ENCODE peak calls at places on chromosomes 13 and 19, in eight cellular contexts. S is cardiac muscle cell, B is PC-9, I is stomach, J is fibroblast of lung, U is GM23338, D is IMR-90, Q is left ventricle myocardium inferior. C is an unnamed sample. For H3K4me1, the result is how much of the 10 kb centered on the place peaks cover.

GRCh38 chr19:12995596-12996541 is 594 bp downstream of the NFIX start:
- DNase-seq in Q (no peak), I (no peak), J (no peak), U (no peak), D (peak), S (peak), B (no peak), C (peak)

GRCh38 chr19:6062274-6062673 is 48.0 kb downstream of the RFX2 start:
- DNase-seq in Q (no peak), U (no peak), I (peak), B (no peak), D (no peak), S (peak), J (peak), C (peak)

GRCh38 chr19:49861127-49861526 is 6.2 kb downstream of the PNKP start:
- DNase-seq in I (peak), Q (no peak), U (peak), S (peak), D (no peak), B (no peak), J (no peak), C (peak)

GRCh38 chr19:4861147-4861546 is 6.3 kb downstream of the PLIN3 start:
- DNase-seq in J (no peak), U (no peak), B (peak), S (no peak), Q (no peak), I (peak), D (no peak), C (no peak)

GRCh38 chr13:31204592-31204991 is 4.8 kb downstream of the B3GLCT start:
- DNase-seq in J (peak), Q (no peak), B (peak), S (peak), I (no peak), U (no peak), D (peak), C (no peak)

GRCh38 chr19:43748205-43748594 is 6.6 kb downstream of the SMG9 start:
- DNase-seq in U (no peak), I (no peak), S (no peak), B (no peak), Q (no peak), J (no peak), D (no peak), C (no peak)

GRCh38 chr13:29756506-29756905 is 93.9 kb downstream of the UBL3 start:
- DNase-seq in I (no peak), S (peak), D (peak), J (peak), U (no peak), Q (no peak), B (no peak), C (no peak)

GRCh38 chr13:27830010-27830409 is 37.7 kb downstream of the GSX1 start:
- DNase-seq in U (peak), B (no peak), J (peak), S (peak), D (no peak), Q (peak), I (peak), C (peak)

GRCh38 chr13:42393573-42394360 is 121.8 kb downstream of the AKAP11 start:
- DNase-seq in I (no peak), S (no peak), U (no peak), Q (no peak), D (no peak), B (no peak), J (no peak), C (no peak)

GRCh38 chr13:77067519-77067918 is 40.6 kb upstream of the FBXL3 start:
- DNase-seq in D (no peak), I (no peak), B (no peak), S (no peak), J (no peak), U (no peak), Q (no peak), C (no peak)

GRCh38 chr13:67841071-67841470 is 610.9 kb upstream of the PCDH9 start:
- DNase-seq in S (no peak), U (peak), Q (no peak), I (no peak), J (no peak), B (no peak), D (no peak), C (no peak)

GRCh38 chr13:112065521-112065866 is 1.5 kb upstream of the SOX1 start:
- DNase-seq in B (no peak), J (no peak), U (no peak), S (no peak), I (no peak), D (no peak), Q (no peak), C (no peak)

GRCh38 chr19:42697884-42698283 is 42.4 kb downstream of the PSG3 start:
- DNase-seq in I (no peak), U (no peak), Q (no peak), D (no peak), B (no peak), J (no peak), S (no peak), C (no peak)

GRCh38 chr13:43543331-43543730 is 243.4 kb downstream of the ENOX1 start:
- DNase-seq in B (no peak), J (peak), D (peak), S (no peak), Q (no peak), I (no peak), U (no peak), C (no peak)

GRCh38 chr13:111564657-111565056 is 244.2 kb downstream of the TEX29 start:
- DNase-seq in J (no peak), B (no peak), D (no peak), I (no peak), S (no peak), U (no peak), Q (no peak), C (no peak)

GRCh38 chr19:56111601-56112312 is 9.3 kb downstream of the ZNF787 start:
- DNase-seq in Q (peak), U (peak), B (peak), I (peak), S (no peak), J (no peak), D (no peak), C (peak)

GRCh38 chr19:10290876-10291553 is 1.3 kb downstream of the ICAM5 start:
- DNase-seq in B (no peak), I (peak), D (peak), S (peak), Q (peak), J (no peak), U (peak), C (peak)

GRCh38 chr19:49567722-49568454 is 12.5 kb downstream of the NOSIP start:
- DNase-seq in U (no peak), D (no peak), S (peak), Q (no peak), B (peak), J (no peak), I (no peak), C (peak)

GRCh38 chr19:38388310-38389100 is at the start of gene SPRED3:
- DNase-seq in Q (no peak), B (no peak), D (peak), J (peak), I (peak), S (peak), U (peak), C (peak)

GRCh38 chr13:44816701-44817684 is 172.3 kb downstream of the NUFIP1 start:
- DNase-seq in S (peak), J (peak), I (no peak), U (no peak), D (peak), Q (no peak), B (peak), C (no peak)

GRCh38 chr19:32626969-32627368 is 46.0 kb downstream of the PDCD5 start:
- DNase-seq in D (no peak), U (no peak), I (no peak), J (no peak), S (no peak), B (no peak), Q (no peak), C (no peak)

GRCh38 chr13:99342723-99343315 is 35.6 kb upstream of the GPR183 start:
- DNase-seq in D (no peak), B (no peak), S (no peak), U (no peak), J (no peak), I (no peak), Q (no peak), C (no peak)

GRCh38 chr19:6564393-6564792 is 26.6 kb downstream of the CD70 start:
- DNase-seq in J (peak), S (peak), B (no peak), I (no peak), Q (no peak), D (no peak), U (peak), C (no peak)

GRCh38 chr19:48629599-48630288 is 7.4 kb downstream of the DBP start:
- DNase-seq in J (peak), I (peak), U (peak), Q (peak), B (no peak), S (peak), D (no peak), C (peak)

GRCh38 chr13:114166381-114167131 is 12.5 kb upstream of the CFAP97D2 start:
- DNase-seq in J (no peak), S (no peak), U (no peak), D (no peak), Q (peak), I (no peak), B (no peak), C (peak)

GRCh38 chr13:33870046-33870668 is 52.2 kb downstream of the RFC3 start:
- DNase-seq in U (no peak), S (no peak), J (no peak), B (no peak), Q (no peak), I (no peak), D (no peak), C (no peak)

GRCh38 chr19:36482876-36483275 is 6.5 kb downstream of the ZNF566 start:
- DNase-seq in S (no peak), U (no peak), B (no peak), Q (no peak), J (no peak), D (no peak), I (no peak), C (no peak)

GRCh38 chr19:7784856-7785255 is 21.8 kb downstream of the CLEC4M start:
- DNase-seq in S (no peak), U (no peak), I (no peak), B (no peak), D (no peak), Q (no peak), J (no peak), C (no peak)

GRCh38 chr13:108026671-108027410 is 188.5 kb downstream of the LIG4 start:
- DNase-seq in Q (no peak), D (no peak), U (no peak), B (no peak), J (no peak), I (no peak), S (no peak), C (no peak)

GRCh38 chr13:91167706-91168459 is 179.6 kb upstream of the MIR17HG start:
- DNase-seq in U (no peak), I (no peak), Q (no peak), S (no peak), B (no peak), D (no peak), J (peak), C (no peak)

GRCh38 chr19:56403764-56404704 is at the start of gene ZNF583:
- DNase-seq in I (peak), Q (peak), U (peak), B (peak), D (peak), S (peak), J (peak), C (peak)

GRCh38 chr13:39051157-39051556 is 12.9 kb downstream of the NHLRC3 start:
- DNase-seq in B (peak), U (peak), Q (no peak), D (peak), J (peak), I (no peak), S (peak), C (no peak)

GRCh38 chr13:30792257-30793000 is 57.1 kb downstream of the ALOX5AP start:
- DNase-seq in S (peak), J (peak), I (peak), B (peak), Q (peak), U (peak), D (peak), C (peak)

GRCh38 chr13:21014666-21015170 is 46.7 kb downstream of the LATS2 start:
- DNase-seq in D (peak), S (peak), U (no peak), B (peak), I (no peak), Q (peak), J (peak), C (peak)

GRCh38 chr13:95677564-95678386 is 836 bp downstream of the DNAJC3 start:
- DNase-seq in U (peak), J (peak), S (peak), Q (no peak), D (peak), I (no peak), B (no peak), C (no peak)

GRCh38 chr19:56840452-56841193 is at the start of the genes PEG3 and ZIM2:
- DNase-seq in J (no peak), Q (peak), I (no peak), U (no peak), D (no peak), S (peak), B (no peak), C (peak)

GRCh38 chr19:31675187-31675913 is 326.1 kb upstream of the TSHZ3 start:
- DNase-seq in S (peak), D (peak), U (no peak), J (peak), Q (no peak), I (no peak), B (no peak), C (no peak)

GRCh38 chr19:54201980-54202379 is 1.3 kb downstream of the RPS9 start:
- DNase-seq in B (no peak), I (no peak), Q (no peak), J (no peak), U (no peak), D (no peak), S (peak), C (no peak)

GRCh38 chr13:51829236-51829899 is 15.6 kb downstream of the TMEM272 start:
- DNase-seq in U (no peak), I (no peak), S (no peak), D (no peak), Q (no peak), B (no peak), J (no peak), C (no peak)
- H3K4me3 ChIP-seq in U (no peak), I (no peak), S (no peak), D (no peak), Q (no peak), B (no peak), J (no peak), C (no peak)

DNA sequence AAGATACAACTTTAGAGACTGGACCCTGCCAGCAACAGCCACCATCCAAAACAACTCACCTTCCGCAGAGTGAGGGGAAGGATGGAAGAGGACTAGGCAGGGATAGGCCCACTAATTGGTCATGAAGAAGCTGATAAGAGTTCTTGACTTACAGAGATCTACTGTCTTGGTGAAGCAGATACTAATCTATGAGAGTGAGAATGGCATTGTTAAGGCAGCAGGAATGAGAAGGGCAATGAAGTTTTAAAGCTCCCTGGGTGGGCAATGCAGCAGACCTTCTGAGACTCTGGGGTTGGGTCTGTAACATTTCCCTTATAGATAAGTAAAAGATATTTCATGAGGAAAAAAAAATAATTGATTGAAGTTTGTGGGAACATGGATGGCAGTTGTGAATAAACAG is 63.7 kb downstream of the KLF12 start:
- DNase-seq in U (no peak), B (no peak), D (no peak), Q (no peak), I (no peak), S (no peak), J (no peak), C (no peak)
- H3K4me1 ChIP-seq in U (under half), B (under half), D (under half), Q (under half), I (under half), S (under half), J (under half), C (under half)

DNA sequence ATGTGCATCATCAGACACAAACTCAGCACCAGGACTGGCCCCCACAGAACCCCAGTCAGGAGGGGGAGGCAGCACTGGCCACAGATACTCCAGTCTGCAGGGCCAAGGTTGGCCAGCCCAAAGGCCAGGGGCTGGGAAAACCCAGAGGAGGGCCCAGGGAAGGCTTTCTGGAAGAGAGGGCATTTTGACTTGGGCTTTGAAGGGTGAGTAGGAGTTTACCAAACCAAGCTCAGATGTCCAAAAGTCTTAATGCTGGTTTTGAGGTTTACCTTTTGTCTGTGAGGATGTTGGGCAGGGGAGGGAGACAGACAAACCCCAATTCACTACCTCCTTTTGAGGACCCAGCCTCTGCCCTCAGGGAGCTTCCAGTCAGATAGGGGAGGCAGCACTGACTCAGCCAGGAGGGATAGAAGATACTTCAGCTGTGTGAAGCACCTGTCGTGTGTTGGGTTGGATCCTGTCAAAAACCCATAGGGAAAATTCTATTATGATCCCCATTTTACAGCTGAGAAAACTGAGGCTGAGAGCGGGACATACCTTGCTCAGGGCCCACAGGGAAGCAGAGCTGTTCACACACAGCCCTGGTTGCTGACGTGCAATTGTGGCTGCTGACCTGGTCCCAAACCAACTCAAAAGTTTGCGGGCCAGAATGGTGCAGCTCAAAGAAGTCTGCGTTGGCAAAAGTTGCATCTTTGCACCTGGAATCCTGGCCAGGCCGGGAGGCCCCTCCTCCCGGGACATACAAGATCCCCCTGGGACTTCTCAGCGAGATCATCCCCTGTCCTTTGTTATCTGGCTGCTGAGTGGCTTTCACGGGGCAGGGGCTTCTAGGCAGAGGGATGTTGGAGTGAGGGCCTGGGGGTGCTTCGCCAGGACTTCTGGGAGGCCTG is 13.2 kb downstream of the CILP2 start:
- DNase-seq in I (no peak), Q (no peak), D (no peak), B (no peak), U (no peak), S (no peak), J (peak), C (no peak)
- H3K27ac ChIP-seq in I (no peak), Q (no peak), D (no peak), B (no peak), U (no peak), S (no peak), J (no peak), C (no peak)

GRCh38 chr19:17527326-17527725 is 15.9 kb downstream of the PGLS start:
- DNase-seq in J (no peak), U (no peak), I (no peak), Q (no peak), D (no peak), B (no peak), S (no peak), C (no peak)
- H3K4me3 ChIP-seq in J (no peak), U (no peak), I (no peak), Q (no peak), D (no peak), B (no peak), S (no peak), C (no peak)

DNA sequence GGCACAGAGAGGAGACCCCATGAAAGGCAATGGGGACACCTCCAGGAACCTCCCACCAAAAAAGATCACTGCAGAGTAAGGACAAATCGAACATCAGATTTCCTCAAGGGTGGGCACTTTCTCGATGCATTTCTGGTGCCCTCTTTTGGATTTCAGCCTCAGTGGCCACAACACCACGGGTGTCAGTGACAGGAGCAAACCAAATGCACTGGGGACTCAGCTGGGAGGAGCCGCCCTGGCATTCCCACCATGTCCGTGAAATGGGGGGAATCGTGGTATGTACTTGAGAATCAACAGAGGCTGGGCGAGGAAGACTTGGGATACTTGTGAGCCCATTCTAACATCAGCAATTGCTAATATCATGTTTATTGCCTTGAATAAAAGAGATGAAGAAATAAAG is 16.3 kb downstream of the FAM187B start:
- DNase-seq in I (no peak), D (no peak), U (no peak), S (no peak), B (no peak), Q (no peak), J (no peak), C (no peak)
- H3K4me1 ChIP-seq in I (under half), D (under half), U (under half), S (under half), B (under half), Q (under half), J (under half), C (under half)

GRCh38 chr13:100594255-100594654 is 5.7 kb upstream of the GGACT start:
- DNase-seq in Q (no peak), D (no peak), U (no peak), S (no peak), B (no peak), J (no peak), I (no peak), C (no peak)
- H3K27ac ChIP-seq in Q (no peak), D (no peak), U (no peak), S (no peak), B (no peak), J (no peak), I (no peak), C (no peak)

GRCh38 chr13:41058229-41059070 is 2.9 kb upstream of the WBP4 start:
- DNase-seq in Q (no peak), S (no peak), J (peak), I (no peak), B (no peak), U (no peak), D (peak), C (peak)
- H3K4me3 ChIP-seq in Q (peak), S (peak), J (peak), I (peak), B (peak), U (peak), D (peak), C (peak)

GRCh38 chr19:801030-801860 is 4.0 kb downstream of the PTBP1 start:
- DNase-seq in D (no peak), U (peak), S (peak), Q (peak), J (peak), B (no peak), I (peak), C (peak)
- H3K4me1 ChIP-seq in D (under half), U (under half), S (under half), Q (half or more), J (under half), B (under half), I (half or more), C (under half)

GRCh38 chr13:41122838-41123237 is 9.8 kb downstream of the KBTBD6 start:
- DNase-seq in Q (no peak), B (no peak), I (no peak), U (no peak), S (no peak), D (no peak), J (no peak), C (no peak)

DNA sequence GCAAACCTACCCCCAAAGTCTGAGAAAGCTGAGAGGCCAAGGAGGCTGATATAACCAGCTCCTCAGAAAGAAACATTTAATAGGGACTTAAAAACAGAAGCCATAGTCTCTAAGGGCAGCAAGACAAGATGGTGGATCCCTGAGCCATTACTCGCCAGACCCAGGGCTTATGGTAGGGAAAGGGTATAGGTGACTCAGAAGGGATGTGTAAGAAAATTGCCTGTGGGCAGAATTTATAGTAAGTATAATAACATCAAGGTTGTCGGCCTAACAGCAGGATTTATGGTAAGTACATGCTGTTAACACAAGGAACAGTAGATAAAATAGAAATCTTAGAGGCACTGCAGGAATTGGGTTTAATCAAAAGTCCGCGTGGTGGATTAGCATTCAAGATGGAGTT is 14.7 kb downstream of the KBTBD6 start:
- DNase-seq in I (no peak), B (no peak), D (no peak), Q (no peak), J (no peak), S (no peak), U (no peak), C (no peak)
- H3K27ac ChIP-seq in I (no peak), B (no peak), D (no peak), Q (no peak), J (no peak), S (no peak), U (no peak), C (no peak)

GRCh38 chr19:3625996-3626472 is 556 bp downstream of the CACTIN start:
- DNase-seq in B (no peak), D (no peak), I (no peak), U (no peak), J (peak), S (no peak), Q (no peak), C (no peak)
- H3K4me3 ChIP-seq in B (peak), D (peak), I (peak), U (peak), J (peak), S (peak), Q (peak), C (peak)